ENCODE peak calls at places on chromosomes 2 and 18, in six cellular contexts. R is NCI-H1417 treated with DMSO at 0.1 percent for 48 hours; Q is stimulated activated effector memory CD8-positive, alpha-beta T cell treated with anti-CD3 and anti-CD28 coated beads, Interleukin-12 subunit alpha, Interleukin-12 subunit beta, amount 100 ng/mL, for 72 hours; W is trophoblast cell; G is GM19239; D is fibroblast of mammary gland. K is an unnamed sample.
A peak's percentile ranks its signal among the peaks of the same experiment; 100 is the strongest.

GRCh38 chr2:222492683-222493082 is 68.3 kb downstream of the SGPP2 start:
- DNase-seq in G (no peak), W (no peak), Q (no peak), D (no peak), R (no peak), K (no peak)

GRCh38 chr18:80154293-80154692 is 45.2 kb downstream of the ADNP2 start:
- DNase-seq in G (no peak), D (peak; percentile 38), Q (peak; percentile 67), R (no peak), W (no peak), K (no peak)

GRCh38 chr2:45177870-45178269 is 168.6 kb upstream of the SIX2 start:
- DNase-seq in D (peak; percentile 100), W (no peak), R (no peak), Q (no peak), G (no peak), K (no peak)

GRCh38 chr2:130825231-130825971 is 11.3 kb upstream of the ARHGEF4 start:
- DNase-seq in R (no peak), W (no peak), G (no peak), D (no peak), Q (no peak), K (no peak)

GRCh38 chr2:19617251-19617650 is 258.8 kb upstream of the OSR1 start:
- DNase-seq in G (no peak), D (no peak), Q (no peak), W (no peak), R (no peak), K (no peak)

GRCh38 chr18:8428951-8429350 is 180.3 kb upstream of the RAB12 start:
- DNase-seq in R (no peak), G (no peak), W (no peak), Q (no peak), D (no peak), K (no peak)

GRCh38 chr2:46411245-46411641 is 68.1 kb upstream of the TMEM247 start:
- DNase-seq in R (no peak), G (no peak), W (no peak), D (no peak), Q (no peak), K (no peak)

GRCh38 chr2:90077948-90078347 is 1386.5 kb downstream of the RPIA start:
- DNase-seq in W (no peak), R (no peak), D (no peak), Q (no peak), G (no peak), K (no peak)

GRCh38 chr2:183093857-183094657 is 15.5 kb downstream of the DUSP19 start:
- DNase-seq in W (no peak), Q (no peak), D (peak; percentile 48), G (no peak), R (no peak), K (no peak)

GRCh38 chr2:50529600-50530218 is 502.2 kb downstream of the NRXN1 start:
- DNase-seq in D (peak; percentile 52), Q (no peak), W (no peak), R (no peak), G (peak; percentile 5), K (no peak)

GRCh38 chr2:188142636-188143035 is 149.0 kb upstream of the GULP1 start:
- DNase-seq in D (peak; percentile 56), G (no peak), W (no peak), Q (no peak), R (no peak), K (no peak)

GRCh38 chr2:172404824-172405223 is 22.6 kb upstream of the ITGA6 start:
- DNase-seq in G (no peak), Q (no peak), D (peak; percentile 71), W (peak; percentile 42), R (no peak), K (no peak)

GRCh38 chr2:97951155-97951670 is 44.5 kb downstream of the TMEM131 start:
- DNase-seq in R (no peak), Q (no peak), D (no peak), W (no peak), G (no peak), K (no peak)

GRCh38 chr2:26245231-26245732 is 543 bp downstream of the HADHB start:
- DNase-seq in R (no peak), D (peak; percentile 45), Q (no peak), G (no peak), W (peak; percentile 47), K (peak; percentile 48)

GRCh38 chr2:161250864-161251436 is 57.3 kb upstream of the PSMD14 start:
- DNase-seq in G (no peak), D (peak; percentile 51), R (no peak), Q (no peak), W (peak; percentile 53), K (no peak)

GRCh38 chr2:240426797-240427721 is 8.4 kb upstream of the GPC1 start:
- DNase-seq in R (no peak), W (peak; percentile 51), Q (no peak), G (no peak), D (peak; percentile 75), K (no peak)

GRCh38 chr2:218003994-218004419 is 1.2 kb upstream of the TNS1 start:
- DNase-seq in G (no peak), D (peak; percentile 100), R (no peak), W (no peak), Q (no peak), K (no peak)

GRCh38 chr2:234324151-234324550 is 172.7 kb downstream of the ARL4C start:
- DNase-seq in D (peak; percentile 26), W (no peak), G (no peak), Q (no peak), R (no peak), K (peak; percentile 60)

GRCh38 chr2:100274076-100274475 is 48.2 kb downstream of the LONRF2 start:
- DNase-seq in Q (no peak), R (no peak), D (no peak), W (no peak), G (no peak), K (no peak)

GRCh38 chr18:22277758-22278157 is 108.4 kb downstream of the GATA6 start:
- DNase-seq in W (peak; percentile 76), D (peak; percentile 71), Q (no peak), R (no peak), G (no peak), K (no peak)

GRCh38 chr18:38368886-38369285 is 803.3 kb upstream of the CELF4 start:
- DNase-seq in Q (no peak), R (no peak), W (no peak), G (no peak), D (no peak), K (no peak)

GRCh38 chr18:57002627-57003026 is 144.3 kb upstream of the BOD1L2 start:
- DNase-seq in D (no peak), W (no peak), R (peak; percentile 91), G (no peak), Q (no peak), K (no peak)

GRCh38 chr2:157261199-157261782 is 3.8 kb downstream of the GALNT5 start:
- DNase-seq in Q (no peak), G (no peak), W (peak; percentile 11), D (peak; percentile 78), R (no peak), K (no peak)

GRCh38 chr2:27431395-27431794 is 3.0 kb downstream of the NRBP1 start:
- DNase-seq in W (peak; percentile 47), Q (no peak), D (peak; percentile 82), G (no peak), R (no peak), K (no peak)

GRCh38 chr2:43105586-43106562 is 120.5 kb downstream of the ZFP36L2 start:
- DNase-seq in D (peak; percentile 59), W (no peak), Q (no peak), R (no peak), G (peak; percentile 59), K (no peak)

GRCh38 chr2:26469092-26469710 is 8.7 kb downstream of the OTOF start:
- DNase-seq in D (peak; percentile 78), G (peak; percentile 86), R (no peak), W (peak; percentile 64), Q (peak; percentile 83), K (no peak)

GRCh38 chr2:239822146-239822945 is 202.8 kb downstream of the NDUFA10 start:
- DNase-seq in G (no peak), W (no peak), D (no peak), R (no peak), Q (no peak), K (no peak)

GRCh38 chr2:49189512-49190225 is 35.4 kb upstream of the FSHR start:
- DNase-seq in Q (no peak), D (no peak), G (no peak), R (no peak), W (no peak), K (no peak)